ENCODE peak calls at places on chromosomes 6 and 20, in four cellular contexts. V is A549, J is HepG2, D is K562. K is an unnamed sample.

GRCh38 chr6:73451166-73452106 is 661 bp downstream of the CGAS start:
- DNase-seq in V (peak; percentile 29), J (no peak), D (no peak), K (peak; percentile 59)

GRCh38 chr20:58911970-58912369 is 59.5 kb downstream of the GNAS start:
- DNase-seq in V (no peak), J (no peak), D (no peak), K (no peak)

GRCh38 chr6:17878734-17879133 is 108.7 kb downstream of the KIF13A start:
- DNase-seq in V (no peak), J (peak; percentile 18), D (no peak), K (no peak)

GRCh38 chr20:10369723-10370090 is 64.3 kb downstream of the MKKS start:
- DNase-seq in V (peak; percentile 82), J (no peak), D (no peak), K (no peak)

GRCh38 chr20:19737025-19737424 is 21.0 kb upstream of the RIN2 start:
- DNase-seq in V (peak; percentile 64), J (peak; percentile 33), D (no peak), K (no peak)

GRCh38 chr6:15978426-15978825 is 150.5 kb upstream of the MYLIP start:
- DNase-seq in V (no peak), J (no peak), D (no peak), K (no peak)

GRCh38 chr20:17515053-17515452 is 16.1 kb downstream of the BFSP1 start:
- DNase-seq in V (no peak), J (peak; percentile 44), D (no peak), K (no peak)

GRCh38 chr6:170228581-170229310 is 62.1 kb downstream of the DLL1 start:
- DNase-seq in V (no peak), J (no peak), D (no peak), K (no peak)

GRCh38 chr6:157227202-157228166 is 95.8 kb downstream of the TMEM242 start:
- DNase-seq in V (peak; percentile 27), J (no peak), D (peak; percentile 59), K (no peak)

GRCh38 chr6:97842536-97842935 is 559.5 kb upstream of the MMS22L start:
- DNase-seq in V (no peak), J (no peak), D (no peak), K (no peak)
- TF ChIP-seq NR3C1 in V (no peak), J (no peak), D (no peak), K (no peak)

GRCh38 chr20:24658920-24659660 is 189.7 kb downstream of the SYNDIG1 start:
- DNase-seq in V (no peak), J (no peak), D (no peak), K (no peak)

GRCh38 chr20:24657878-24658620 is 188.6 kb downstream of the SYNDIG1 start:
- DNase-seq in V (no peak), J (no peak), D (no peak), K (no peak)

GRCh38 chr20:24654425-24654824 is 185.0 kb downstream of the SYNDIG1 start:
- DNase-seq in V (no peak), J (no peak), D (no peak), K (no peak)

GRCh38 chr20:24656391-24656790 is 187.0 kb downstream of the SYNDIG1 start:
- DNase-seq in V (no peak), J (no peak), D (no peak), K (no peak)

GRCh38 chr20:24657211-24657610 is 187.8 kb downstream of the SYNDIG1 start:
- DNase-seq in V (peak; percentile 38), J (no peak), D (peak; percentile 9), K (no peak)
- TF ChIP-seq NR3C1 in V (no peak), J (no peak), D (no peak), K (no peak)

GRCh38 chr6:51027283-51028065 is 208.8 kb downstream of the TFAP2B start:
- DNase-seq in V (no peak), J (no peak), D (no peak), K (no peak)
- TF ChIP-seq NR3C1 in V (no peak), J (no peak), D (no peak), K (no peak)

GRCh38 chr6:109455502-109456282 is at the start of gene MICAL1:
- DNase-seq in V (peak; percentile 40), J (peak; percentile 30), D (peak; percentile 87), K (peak; percentile 66)

GRCh38 chr6:109456710-109457595 is 1.4 kb upstream of the MICAL1 start:
- DNase-seq in V (no peak), J (no peak), D (no peak), K (no peak)

GRCh38 chr6:109457596-109457996 is 2.0 kb upstream of the MICAL1 start:
- DNase-seq in V (no peak), J (no peak), D (no peak), K (no peak)

GRCh38 chr6:109455161-109455501 is 441 bp downstream of the MICAL1 start:
- DNase-seq in V (no peak), J (no peak), D (no peak), K (peak; percentile 51)

GRCh38 chr6:109456283-109456583 is 661 bp upstream of the MICAL1 start:
- DNase-seq in V (no peak), J (no peak), D (no peak), K (peak; percentile 54)
- TF ChIP-seq NR3C1 in V (no peak), J (no peak), D (no peak), K (no peak)

GRCh38 chr6:6808915-6809314 is 220.4 kb downstream of the LY86 start:
- DNase-seq in V (no peak), J (no peak), D (no peak), K (no peak)

GRCh38 chr6:6808343-6808742 is 219.8 kb downstream of the LY86 start:
- DNase-seq in V (no peak), J (no peak), D (no peak), K (no peak)

GRCh38 chr6:6812427-6812826 is 223.9 kb downstream of the LY86 start:
- DNase-seq in V (no peak), J (no peak), D (no peak), K (no peak)

GRCh38 chr6:6810727-6811126 is 222.2 kb downstream of the LY86 start:
- DNase-seq in V (no peak), J (no peak), D (no peak), K (no peak)

GRCh38 chr6:6811151-6812002 is 222.9 kb downstream of the LY86 start:
- DNase-seq in V (peak; percentile 54), J (peak; percentile 73), D (no peak), K (peak; percentile 21)
- TF ChIP-seq NR3C1 in V (no peak), J (no peak), D (no peak), K (no peak)

GRCh38 chr20:34754611-34755010 is 50.5 kb downstream of the TP53INP2 start:
- DNase-seq in V (no peak), J (no peak), D (no peak), K (peak; percentile 20)
- TF ChIP-seq NR3C1 in V (no peak), J (no peak), D (no peak), K (no peak)

GRCh38 chr6:3893487-3893886 is 44.3 kb downstream of the FAM50B start:
- DNase-seq in V (no peak), J (no peak), D (no peak), K (no peak)
- TF ChIP-seq NR3C1 in V (no peak), J (no peak), D (no peak), K (no peak)